ENCODE peak calls at places on chromosomes 5 and 9, in four cellular contexts. One of them, this sample, is unnamed. For H3K9me3 and H3K4me1, the result is how much of the 10 kb centered on the place peaks cover.

GRCh38 chr5:123125953-123126352 is 36.9 kb downstream of the PRDM6 start:
- DNase-seq in stomach: no peak
- DNase-seq in body of pancreas: no peak
- DNase-seq in CD8-positive, alpha-beta T cell: no peak
- DNase-seq in this sample: no peak

GRCh38 chr5:6377582-6378127 is 692 bp downstream of the MED10 start:
- DNase-seq in stomach: no peak
- DNase-seq in CD8-positive, alpha-beta T cell: no peak
- DNase-seq in body of pancreas: no peak
- DNase-seq in this sample: peak

GRCh38 chr9:24051587-24051986 is 225.5 kb upstream of the ELAVL2 start:
- DNase-seq in body of pancreas: no peak
- DNase-seq in stomach: no peak
- DNase-seq in CD8-positive, alpha-beta T cell: no peak
- DNase-seq in this sample: no peak

GRCh38 chr5:167934561-167934971 is 356.9 kb upstream of the WWC1 start:
- DNase-seq in CD8-positive, alpha-beta T cell: no peak
- DNase-seq in body of pancreas: no peak
- DNase-seq in stomach: no peak
- DNase-seq in this sample: no peak

GRCh38 chr5:69048233-69048632 is 45.6 kb upstream of the SLC30A5 start:
- DNase-seq in body of pancreas: no peak
- DNase-seq in stomach: no peak
- DNase-seq in CD8-positive, alpha-beta T cell: no peak
- DNase-seq in this sample: no peak

GRCh38 chr5:8329773-8330172 is 460.8 kb downstream of the MTRR start:
- DNase-seq in body of pancreas: no peak
- DNase-seq in stomach: no peak
- DNase-seq in CD8-positive, alpha-beta T cell: no peak
- DNase-seq in this sample: no peak

GRCh38 chr9:23723672-23724071 is 102.4 kb downstream of the ELAVL2 start:
- DNase-seq in stomach: no peak
- DNase-seq in CD8-positive, alpha-beta T cell: no peak
- DNase-seq in body of pancreas: no peak
- DNase-seq in this sample: no peak

GRCh38 chr9:124122321-124122720 is 110.8 kb downstream of the LHX2 start:
- DNase-seq in body of pancreas: no peak
- DNase-seq in stomach: no peak
- DNase-seq in CD8-positive, alpha-beta T cell: no peak
- DNase-seq in this sample: no peak

GRCh38 chr5:116133281-116133680 is 48.5 kb downstream of the COMMD10 start:
- DNase-seq in stomach: no peak
- DNase-seq in body of pancreas: no peak
- DNase-seq in CD8-positive, alpha-beta T cell: no peak
- DNase-seq in this sample: no peak

GRCh38 chr5:139443766-139444473 is 4.6 kb upstream of the DNAJC18 start:
- DNase-seq in stomach: no peak
- DNase-seq in body of pancreas: no peak
- DNase-seq in CD8-positive, alpha-beta T cell: no peak
- DNase-seq in this sample: no peak

GRCh38 chr5:82291429-82291828 is 13.3 kb upstream of the RPS23 start:
- DNase-seq in stomach: no peak
- DNase-seq in body of pancreas: no peak
- DNase-seq in CD8-positive, alpha-beta T cell: no peak
- DNase-seq in this sample: no peak

GRCh38 chr9:98983295-98984268 is 39.9 kb downstream of the COL15A1 start:
- DNase-seq in stomach: no peak
- DNase-seq in body of pancreas: no peak
- DNase-seq in CD8-positive, alpha-beta T cell: no peak
- DNase-seq in this sample: no peak

GRCh38 chr9:77785341-77785740 is 137.2 kb upstream of the GNA14 start:
- DNase-seq in stomach: no peak
- DNase-seq in CD8-positive, alpha-beta T cell: no peak
- DNase-seq in body of pancreas: no peak
- DNase-seq in this sample: no peak

GRCh38 chr5:178388381-178389030 is 155.9 kb upstream of the PHYKPL start:
- DNase-seq in body of pancreas: no peak
- DNase-seq in CD8-positive, alpha-beta T cell: no peak
- DNase-seq in stomach: peak
- DNase-seq in this sample: peak

GRCh38 chr9:1208185-1208584 is 158.0 kb downstream of the DMRT2 start:
- DNase-seq in CD8-positive, alpha-beta T cell: no peak
- DNase-seq in stomach: no peak
- DNase-seq in body of pancreas: no peak
- DNase-seq in this sample: no peak

GRCh38 chr9:78666818-78667429 is 370.0 kb downstream of the PSAT1 start:
- DNase-seq in stomach: no peak
- DNase-seq in CD8-positive, alpha-beta T cell: no peak
- DNase-seq in body of pancreas: no peak
- DNase-seq in this sample: no peak

GRCh38 chr9:18855636-18856035 is 177.4 kb downstream of the SAXO1 start:
- DNase-seq in stomach: peak
- DNase-seq in body of pancreas: peak
- DNase-seq in CD8-positive, alpha-beta T cell: no peak
- DNase-seq in this sample: no peak

GRCh38 chr5:157279605-157280239 is 13.8 kb downstream of the CYFIP2 start:
- DNase-seq in CD8-positive, alpha-beta T cell: no peak
- DNase-seq in body of pancreas: no peak
- DNase-seq in stomach: no peak
- DNase-seq in this sample: no peak

GRCh38 chr5:54904425-54904824 is 81.0 kb downstream of the ESM1 start:
- DNase-seq in stomach: no peak
- DNase-seq in body of pancreas: no peak
- DNase-seq in CD8-positive, alpha-beta T cell: no peak
- DNase-seq in this sample: no peak

GRCh38 chr9:136373300-136374182 is at the start of gene CARD9:
- DNase-seq in body of pancreas: no peak
- DNase-seq in stomach: no peak
- DNase-seq in CD8-positive, alpha-beta T cell: no peak
- DNase-seq in this sample: no peak

GRCh38 chr5:140791111-140791510 is 3.5 kb upstream of the PCDHA2 start:
- DNase-seq in CD8-positive, alpha-beta T cell: no peak
- DNase-seq in body of pancreas: no peak
- DNase-seq in stomach: no peak
- DNase-seq in this sample: no peak
- H3K9me3 ChIP-seq in CD8-positive, alpha-beta T cell: under half
- H3K9me3 ChIP-seq in body of pancreas: under half
- H3K9me3 ChIP-seq in stomach: half or more
- H3K9me3 ChIP-seq in this sample: half or more

GRCh38 chr5:145948921-145949320 is 12.5 kb downstream of the SH3RF2 start:
- DNase-seq in CD8-positive, alpha-beta T cell: no peak
- DNase-seq in body of pancreas: peak
- DNase-seq in stomach: no peak
- DNase-seq in this sample: no peak
- H3K4me1 ChIP-seq in CD8-positive, alpha-beta T cell: under half
- H3K4me1 ChIP-seq in body of pancreas: half or more
- H3K4me1 ChIP-seq in stomach: under half
- H3K4me1 ChIP-seq in this sample: under half

GRCh38 chr9:88998506-88998905 is 7.2 kb downstream of the S1PR3 start:
- DNase-seq in CD8-positive, alpha-beta T cell: no peak
- DNase-seq in stomach: no peak
- DNase-seq in body of pancreas: no peak
- DNase-seq in this sample: no peak

GRCh38 chr9:89001917-89002540 is 10.8 kb downstream of the S1PR3 start:
- DNase-seq in stomach: no peak
- DNase-seq in CD8-positive, alpha-beta T cell: no peak
- DNase-seq in body of pancreas: no peak
- DNase-seq in this sample: no peak

GRCh38 chr9:89000973-89001916 is 10.0 kb downstream of the S1PR3 start:
- DNase-seq in CD8-positive, alpha-beta T cell: peak
- DNase-seq in stomach: peak
- DNase-seq in body of pancreas: peak
- DNase-seq in this sample: peak

GRCh38 chr9:88998911-88999310 is 7.6 kb downstream of the S1PR3 start:
- DNase-seq in stomach: peak
- DNase-seq in body of pancreas: peak
- DNase-seq in CD8-positive, alpha-beta T cell: no peak
- DNase-seq in this sample: no peak

DNA sequence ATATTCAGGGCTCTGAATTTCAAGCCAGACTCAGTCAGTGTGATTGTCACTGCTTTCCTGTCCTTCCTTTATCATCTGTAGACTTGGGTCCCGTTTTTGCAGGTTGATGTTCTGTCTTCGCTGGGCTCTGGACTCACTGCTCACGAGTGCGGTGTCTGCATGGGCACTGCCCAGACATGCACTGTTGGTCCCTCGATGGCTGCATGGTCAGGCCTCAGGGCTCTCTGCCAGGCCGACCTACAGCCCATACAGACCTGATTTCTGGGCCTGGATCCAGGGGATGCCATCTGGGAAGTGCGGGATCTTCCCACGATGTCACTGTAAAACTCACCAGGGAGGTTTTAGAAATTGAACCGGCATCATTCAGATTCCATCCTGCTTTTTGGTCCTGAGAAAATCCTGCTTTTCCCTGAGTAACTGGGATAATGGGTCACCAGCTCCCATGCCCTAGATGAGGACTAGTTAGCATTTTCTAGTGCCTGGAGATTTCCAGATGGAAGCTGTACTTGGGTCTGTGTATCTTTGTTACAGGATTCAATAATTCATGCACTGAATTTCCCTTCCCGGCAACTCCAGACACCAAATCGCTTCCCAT is 9.1 kb downstream of the S1PR3 start:
- DNase-seq in CD8-positive, alpha-beta T cell: peak
- DNase-seq in body of pancreas: peak
- DNase-seq in stomach: no peak
- DNase-seq in this sample: no peak
- H3K4me3 ChIP-seq in CD8-positive, alpha-beta T cell: no peak
- H3K4me3 ChIP-seq in body of pancreas: no peak
- H3K4me3 ChIP-seq in stomach: no peak
- H3K4me3 ChIP-seq in this sample: no peak

DNA sequence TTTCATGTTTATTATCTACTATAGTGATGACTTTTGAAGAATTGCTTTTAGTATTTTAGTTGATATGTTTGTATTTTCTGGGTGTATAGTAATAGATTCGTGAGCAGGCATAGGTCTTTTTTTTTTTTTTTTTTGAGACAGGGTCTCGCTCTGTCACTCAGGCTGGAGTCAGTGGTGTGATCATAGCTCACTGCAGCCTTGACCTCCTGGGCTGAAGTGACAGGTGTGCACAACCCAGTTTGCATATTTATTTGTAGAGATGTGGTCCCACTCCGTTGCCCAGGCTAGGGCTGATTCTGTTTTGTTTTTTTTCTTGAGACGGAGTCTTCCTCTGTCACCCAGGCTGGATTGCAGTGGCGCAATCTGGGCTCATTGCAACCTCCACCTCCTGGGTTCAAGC is 11.9 kb downstream of the ERBIN start:
- DNase-seq in stomach: no peak
- DNase-seq in CD8-positive, alpha-beta T cell: no peak
- DNase-seq in body of pancreas: no peak
- DNase-seq in this sample: no peak
- H3K9me3 ChIP-seq in stomach: under half
- H3K9me3 ChIP-seq in CD8-positive, alpha-beta T cell: under half
- H3K9me3 ChIP-seq in body of pancreas: under half
- H3K9me3 ChIP-seq in this sample: under half

DNA sequence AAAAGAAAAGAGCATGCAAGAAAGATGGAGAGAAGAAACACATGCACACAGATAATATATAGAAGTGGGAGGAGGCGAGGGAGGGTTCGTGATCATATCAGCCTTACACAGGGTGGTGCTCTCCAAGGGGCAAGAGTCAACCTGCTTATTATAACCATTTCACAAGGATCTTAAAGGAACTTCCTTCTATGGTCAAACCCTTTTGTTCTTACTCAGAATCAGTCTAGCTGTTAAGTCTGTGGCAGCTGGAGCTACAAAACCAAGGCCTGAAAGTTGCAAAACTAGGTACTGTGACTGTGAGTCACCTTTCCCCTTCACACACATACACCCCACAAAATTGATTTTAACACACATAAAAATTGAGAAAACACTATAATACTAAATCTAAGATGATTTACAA is 18.5 kb upstream of the ERMP1 start:
- DNase-seq in stomach: no peak
- DNase-seq in body of pancreas: no peak
- DNase-seq in CD8-positive, alpha-beta T cell: peak
- DNase-seq in this sample: peak
- H3K4me1 ChIP-seq in stomach: under half
- H3K4me1 ChIP-seq in body of pancreas: under half
- H3K4me1 ChIP-seq in CD8-positive, alpha-beta T cell: under half
- H3K4me1 ChIP-seq in this sample: under half

DNA sequence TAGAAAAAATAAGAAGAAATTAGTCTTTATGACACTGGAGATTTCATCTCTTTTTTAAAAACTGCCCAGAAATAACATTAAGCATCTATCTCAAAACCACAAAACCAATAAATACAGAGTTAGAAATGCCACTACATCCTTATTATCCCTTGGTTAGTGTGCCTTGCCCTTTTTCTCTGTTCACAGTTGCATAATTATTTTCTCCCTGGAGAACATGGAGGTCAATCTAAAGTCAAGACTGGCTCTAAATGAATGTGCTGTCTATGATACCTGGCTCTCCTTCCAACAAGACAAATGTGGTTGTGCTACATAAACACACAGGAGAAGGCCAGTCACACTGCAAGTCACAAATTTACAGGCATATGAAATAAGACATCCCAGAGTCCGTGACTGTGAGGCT is 2.8 kb downstream of the FBN2 start:
- DNase-seq in body of pancreas: no peak
- DNase-seq in CD8-positive, alpha-beta T cell: no peak
- DNase-seq in stomach: no peak
- DNase-seq in this sample: no peak
- H3K4me3 ChIP-seq in body of pancreas: no peak
- H3K4me3 ChIP-seq in CD8-positive, alpha-beta T cell: no peak
- H3K4me3 ChIP-seq in stomach: no peak
- H3K4me3 ChIP-seq in this sample: no peak

DNA sequence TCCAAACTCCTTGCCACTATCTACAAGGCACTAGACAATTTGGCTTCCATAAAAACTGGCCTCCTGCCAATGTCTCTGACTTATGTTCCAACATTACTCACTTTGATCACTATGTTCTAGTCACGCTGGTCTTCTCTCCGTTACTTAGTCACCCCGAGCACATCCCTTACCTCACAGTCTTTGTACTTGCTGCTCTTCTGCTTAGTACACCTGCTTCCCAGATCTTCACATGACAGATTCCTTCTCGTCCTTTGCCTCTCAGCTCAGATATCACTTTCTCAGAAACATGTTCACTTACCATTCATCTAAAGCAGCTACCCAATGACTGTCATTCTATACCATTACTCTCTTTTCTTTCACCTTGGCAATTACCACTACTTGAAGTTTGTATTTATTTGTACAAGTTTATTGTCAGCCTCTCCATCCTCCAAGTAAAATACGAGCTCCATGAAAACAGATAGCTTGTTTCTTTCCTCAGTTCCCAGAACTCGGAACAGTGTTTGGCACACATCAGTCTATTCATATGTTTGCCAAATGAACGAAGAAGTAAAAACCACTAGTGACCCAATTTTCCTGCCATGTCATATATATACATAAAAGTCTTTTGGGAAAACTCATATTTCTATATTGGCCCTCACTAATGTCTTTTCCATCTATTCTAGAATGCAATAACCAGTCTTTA is 5.9 kb upstream of the SLC22A5 start:
- DNase-seq in CD8-positive, alpha-beta T cell: no peak
- DNase-seq in body of pancreas: no peak
- DNase-seq in stomach: no peak
- DNase-seq in this sample: no peak
- H3K9me3 ChIP-seq in CD8-positive, alpha-beta T cell: under half
- H3K9me3 ChIP-seq in body of pancreas: under half
- H3K9me3 ChIP-seq in stomach: under half
- H3K9me3 ChIP-seq in this sample: under half

GRCh38 chr5:76475358-76475757 is 72.3 kb downstream of the IQGAP2 start:
- DNase-seq in CD8-positive, alpha-beta T cell: no peak
- DNase-seq in body of pancreas: no peak
- DNase-seq in stomach: no peak
- DNase-seq in this sample: no peak
- H3K4me1 ChIP-seq in CD8-positive, alpha-beta T cell: half or more
- H3K4me1 ChIP-seq in body of pancreas: under half
- H3K4me1 ChIP-seq in stomach: under half
- H3K4me1 ChIP-seq in this sample: half or more

GRCh38 chr9:129665008-129665771 is at the start of gene PRRX2:
- DNase-seq in CD8-positive, alpha-beta T cell: no peak
- DNase-seq in body of pancreas: no peak
- DNase-seq in stomach: no peak
- DNase-seq in this sample: no peak
- H3K4me3 ChIP-seq in CD8-positive, alpha-beta T cell: peak
- H3K4me3 ChIP-seq in body of pancreas: no peak
- H3K4me3 ChIP-seq in stomach: peak
- H3K4me3 ChIP-seq in this sample: no peak